ENCODE peak calls at places on chromosomes 7 and 10, in five cellular contexts. Z is stromal cell of bone marrow, V is NB4, I is GM23248, F is GM10248. N is an unnamed sample.

GRCh38 chr10:29811751-29812427 is 177.1 kb upstream of the SVIL start:
- DNase-seq in Z (peak), V (no peak), I (peak), F (no peak), N (no peak)

GRCh38 chr10:88499569-88500470 is 83.3 kb downstream of the RNLS start:
- DNase-seq in Z (no peak), V (no peak), I (peak), F (no peak), N (peak)

GRCh38 chr10:132346806-132347205 is 14.8 kb downstream of the LRRC27 start:
- DNase-seq in Z (no peak), V (no peak), I (no peak), F (no peak), N (no peak)

GRCh38 chr7:48109848-48110663 is 21.0 kb downstream of the UPP1 start:
- DNase-seq in Z (no peak), V (peak), I (peak), F (peak), N (peak)

GRCh38 chr10:80372675-80373074 is 16.1 kb downstream of the DYDC2 start:
- DNase-seq in Z (no peak), V (no peak), I (no peak), F (no peak), N (no peak)

GRCh38 chr7:6130007-6130587 is 98.9 kb downstream of the ANKRD61 start:
- DNase-seq in Z (no peak), V (no peak), I (no peak), F (no peak), N (no peak)

GRCh38 chr10:80416401-80417098 is 8.2 kb downstream of the PRXL2A start:
- DNase-seq in Z (no peak), V (no peak), I (no peak), F (no peak), N (peak)

GRCh38 chr7:105305633-105306032 is 83.1 kb downstream of the SRPK2 start:
- DNase-seq in Z (no peak), V (no peak), I (no peak), F (no peak), N (no peak)

GRCh38 chr10:88598060-88598459 is 11.5 kb downstream of the LIPJ start:
- DNase-seq in Z (no peak), V (peak), I (no peak), F (peak), N (no peak)

GRCh38 chr10:2966134-2966533 is 101.2 kb upstream of the PFKP start:
- DNase-seq in Z (no peak), V (no peak), I (no peak), F (no peak), N (no peak)

GRCh38 chr7:7236041-7236440 is 53.7 kb downstream of the C1GALT1 start:
- DNase-seq in Z (no peak), V (no peak), I (no peak), F (no peak), N (no peak)

GRCh38 chr7:102264367-102264891 is 22.2 kb upstream of the SH2B2 start:
- DNase-seq in Z (peak), V (peak), I (no peak), F (peak), N (no peak)

GRCh38 chr10:128086003-128086863 is 40.0 kb downstream of the MKI67 start:
- DNase-seq in Z (no peak), V (peak), I (peak), F (no peak), N (no peak)

GRCh38 chr7:81482600-81483186 is 287.2 kb downstream of the HGF start:
- DNase-seq in Z (no peak), V (peak), I (peak), F (peak), N (no peak)

GRCh38 chr10:5751854-5752253 is 61.4 kb downstream of the GDI2 start:
- DNase-seq in Z (no peak), V (no peak), I (no peak), F (no peak), N (no peak)

GRCh38 chr10:42594246-42594650 is 44.1 kb downstream of the ZNF33B start:
- DNase-seq in Z (no peak), V (peak), I (peak), F (no peak), N (no peak)

GRCh38 chr10:78337646-78338391 is 304.2 kb downstream of the RPS24 start:
- DNase-seq in Z (peak), V (no peak), I (peak), F (no peak), N (no peak)

GRCh38 chr7:143906176-143906575 is 4.2 kb upstream of the TCAF1 start:
- DNase-seq in Z (no peak), V (no peak), I (no peak), F (no peak), N (peak)

GRCh38 chr10:17202506-17202905 is 1.0 kb upstream of the TRDMT1 start:
- DNase-seq in Z (no peak), V (no peak), I (no peak), F (no peak), N (no peak)

N was measured in cardiac muscle cell.